ENCODE peak calls at places on chromosome 16, in eight cellular contexts. L is HEK293T; A is tibial nerve; U is left kidney; C is hepatic stellate cell; J is left ventricle myocardium superior; I is esophagus muscularis mucosa; V is CD4-positive, alpha-beta memory T cell. G is an unnamed sample.

GRCh38 chr16:12081048-12081404 is 104.5 kb downstream of the SNX29 start:
- DNase-seq in V (no peak), J (no peak), L (no peak), I (no peak), C (no peak), U (no peak), A (no peak), G (no peak)

GRCh38 chr16:66322174-66322573 is 44.3 kb upstream of the CDH5 start:
- DNase-seq in A (no peak), V (no peak), C (no peak), U (no peak), J (no peak), L (no peak), I (no peak), G (no peak)

GRCh38 chr16:67723151-67723915 is 4.2 kb upstream of the GFOD2 start:
- DNase-seq in V (no peak), C (no peak), I (no peak), J (no peak), U (no peak), A (no peak), L (no peak), G (peak; percentile 30)

GRCh38 chr16:79809376-79809775 is 208.8 kb upstream of the MAF start:
- DNase-seq in A (no peak), L (no peak), I (no peak), V (no peak), U (no peak), J (no peak), C (no peak), G (no peak)

GRCh38 chr16:27756206-27756970 is 206.4 kb downstream of the KATNIP start:
- DNase-seq in U (no peak), I (no peak), L (no peak), C (no peak), V (no peak), J (no peak), A (no peak), G (no peak)

GRCh38 chr16:67886387-67886786 is 1.7 kb downstream of the NRN1L start:
- DNase-seq in A (no peak), U (no peak), C (no peak), I (no peak), L (no peak), J (no peak), V (no peak), G (no peak)

GRCh38 chr16:85302848-85303353 is 190.6 kb upstream of the CIBAR2 start:
- DNase-seq in V (no peak), A (no peak), J (no peak), C (no peak), I (no peak), U (no peak), L (no peak), G (no peak)

GRCh38 chr16:35908152-35908551 is 2448.7 kb downstream of the TP53TG3F start:
- DNase-seq in A (no peak), U (no peak), V (no peak), J (no peak), I (peak; percentile 62), C (no peak), L (no peak), G (no peak)

GRCh38 chr16:4244881-4245280 is 3.0 kb upstream of the SRL start:
- DNase-seq in I (no peak), V (no peak), L (no peak), A (no peak), C (no peak), J (no peak), U (no peak), G (no peak)

GRCh38 chr16:77499373-77500285 is 64.8 kb upstream of the ADAMTS18 start:
- DNase-seq in U (peak; percentile 80), J (peak; percentile 20), L (peak; percentile 27), C (no peak), A (peak; percentile 26), I (no peak), V (no peak), G (peak; percentile 30)

GRCh38 chr16:23581746-23582145 is 14.4 kb downstream of the NDUFAB1 start:
- DNase-seq in A (no peak), U (no peak), I (no peak), J (no peak), L (no peak), V (no peak), C (no peak), G (no peak)

GRCh38 chr16:30096862-30097563 is 1.0 kb upstream of the YPEL3 start:
- DNase-seq in U (no peak), V (no peak), L (no peak), A (no peak), C (no peak), I (no peak), J (no peak), G (no peak)

GRCh38 chr16:52805559-52806168 is 247.0 kb downstream of the CHD9NB start:
- DNase-seq in L (no peak), J (no peak), I (no peak), U (no peak), V (no peak), C (no peak), A (no peak), G (no peak)

GRCh38 chr16:89381788-89382187 is 108.6 kb downstream of the ANKRD11 start:
- DNase-seq in J (no peak), A (no peak), C (no peak), U (no peak), I (no peak), L (no peak), V (no peak), G (no peak)

GRCh38 chr16:55478827-55479559 is at the start of gene MMP2:
- DNase-seq in J (peak; percentile 88), I (peak; percentile 95), A (peak; percentile 82), U (peak; percentile 90), C (peak; percentile 70), L (peak; percentile 31), V (no peak), G (no peak)

GRCh38 chr16:48810803-48811453 is 200.9 kb upstream of the N4BP1 start:
- DNase-seq in L (no peak), V (no peak), I (peak; percentile 64), A (no peak), U (no peak), C (no peak), J (peak; percentile 25), G (no peak)

GRCh38 chr16:9039208-9039607 is 52.2 kb upstream of the HAPSTR1 start:
- DNase-seq in A (no peak), J (no peak), U (peak; percentile 44), V (no peak), L (no peak), C (no peak), I (no peak), G (peak; percentile 41)

G was measured in Caki2.